ENCODE peak calls at places on chromosome 2, in eight cellular contexts. One of them, this sample, is unnamed.

GRCh38 chr2:185979546-185980071 is 241.0 kb downstream of the FSIP2 start:
- DNase-seq in transverse colon: no peak
- DNase-seq in kidney: no peak
- DNase-seq in GM10248: no peak
- DNase-seq in mucosa of descending colon: no peak
- DNase-seq in cardiac fibroblast: no peak
- DNase-seq in AG10803: no peak
- DNase-seq in choroid plexus epithelial cell: no peak
- DNase-seq in this sample: no peak

GRCh38 chr2:72883356-72883962 is 3.7 kb upstream of the SPR start:
- DNase-seq in transverse colon: peak
- DNase-seq in kidney: no peak
- DNase-seq in GM10248: no peak
- DNase-seq in mucosa of descending colon: peak
- DNase-seq in cardiac fibroblast: peak
- DNase-seq in AG10803: peak
- DNase-seq in choroid plexus epithelial cell: peak
- DNase-seq in this sample: no peak

GRCh38 chr2:226771067-226771466 is 28.6 kb downstream of the IRS1 start:
- DNase-seq in transverse colon: peak
- DNase-seq in kidney: no peak
- DNase-seq in GM10248: no peak
- DNase-seq in mucosa of descending colon: peak
- DNase-seq in cardiac fibroblast: no peak
- DNase-seq in AG10803: no peak
- DNase-seq in choroid plexus epithelial cell: no peak
- DNase-seq in this sample: no peak

GRCh38 chr2:218000137-218000536 is 2.7 kb downstream of the TNS1 start:
- DNase-seq in transverse colon: no peak
- DNase-seq in kidney: no peak
- DNase-seq in GM10248: no peak
- DNase-seq in mucosa of descending colon: no peak
- DNase-seq in cardiac fibroblast: peak
- DNase-seq in AG10803: peak
- DNase-seq in choroid plexus epithelial cell: peak
- DNase-seq in this sample: no peak

GRCh38 chr2:171630812-171631626 is 56.2 kb upstream of the DYNC1I2 start:
- DNase-seq in transverse colon: no peak
- DNase-seq in kidney: no peak
- DNase-seq in GM10248: no peak
- DNase-seq in mucosa of descending colon: no peak
- DNase-seq in cardiac fibroblast: peak
- DNase-seq in AG10803: no peak
- DNase-seq in choroid plexus epithelial cell: peak
- DNase-seq in this sample: no peak

GRCh38 chr2:79235135-79235534 is 75.6 kb upstream of the REG3A start:
- DNase-seq in transverse colon: no peak
- DNase-seq in kidney: no peak
- DNase-seq in GM10248: no peak
- DNase-seq in mucosa of descending colon: no peak
- DNase-seq in cardiac fibroblast: no peak
- DNase-seq in AG10803: no peak
- DNase-seq in choroid plexus epithelial cell: no peak
- DNase-seq in this sample: no peak

GRCh38 chr2:105399207-105399861 is 483 bp upstream of the FHL2 start:
- DNase-seq in transverse colon: no peak
- DNase-seq in kidney: peak
- DNase-seq in GM10248: no peak
- DNase-seq in mucosa of descending colon: no peak
- DNase-seq in cardiac fibroblast: no peak
- DNase-seq in AG10803: no peak
- DNase-seq in choroid plexus epithelial cell: no peak
- DNase-seq in this sample: no peak

GRCh38 chr2:233476651-233477547 is 89.7 kb downstream of the USP40 start:
- DNase-seq in transverse colon: no peak
- DNase-seq in kidney: no peak
- DNase-seq in GM10248: no peak
- DNase-seq in mucosa of descending colon: no peak
- DNase-seq in cardiac fibroblast: no peak
- DNase-seq in AG10803: no peak
- DNase-seq in choroid plexus epithelial cell: no peak
- DNase-seq in this sample: peak

DNA sequence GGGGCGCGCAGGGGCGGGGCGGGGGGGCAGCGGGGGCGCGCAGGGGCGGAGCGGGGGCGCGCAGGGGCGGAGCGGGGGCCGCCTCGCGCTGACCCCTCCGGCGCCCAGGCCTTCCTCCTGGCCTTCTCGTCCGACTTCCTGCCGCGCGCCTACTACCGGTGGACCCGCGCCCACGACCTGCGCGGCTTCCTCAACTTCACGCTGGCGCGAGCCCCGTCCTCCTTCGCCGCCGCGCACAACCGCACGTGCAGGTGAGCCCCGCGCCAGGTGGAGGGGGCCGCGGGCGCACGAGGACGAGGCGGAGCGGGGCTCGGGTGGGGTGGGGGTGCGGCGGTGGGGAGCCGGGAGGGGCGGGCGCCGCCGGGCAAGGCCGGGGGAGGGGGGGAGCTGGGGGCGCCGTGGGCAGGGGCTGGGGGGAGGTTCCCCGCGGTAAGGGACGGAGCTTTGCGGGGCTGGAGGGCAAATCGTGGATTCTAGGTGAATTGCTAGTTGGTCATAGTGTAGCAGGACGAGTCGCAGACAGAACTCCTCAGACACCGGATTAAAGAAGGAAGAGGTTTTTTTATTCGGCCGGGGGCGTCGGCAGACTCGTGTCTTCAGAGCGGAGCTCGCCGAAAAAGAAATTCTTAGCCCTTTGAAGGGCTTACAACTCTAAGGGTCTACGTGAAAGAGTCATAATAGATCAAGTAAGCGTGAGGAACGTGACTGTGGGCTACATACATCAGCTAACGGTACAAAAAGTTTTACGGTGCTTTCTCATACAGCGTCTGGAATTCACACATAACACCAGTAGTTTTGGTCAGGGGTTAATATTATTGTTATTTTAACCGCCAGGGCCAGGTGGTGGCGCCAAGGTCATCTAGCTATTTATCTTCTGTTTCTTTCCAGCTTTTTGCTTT is 29.9 kb downstream of the ANO7 start:
- DNase-seq in transverse colon: peak
- DNase-seq in kidney: no peak
- DNase-seq in GM10248: peak
- DNase-seq in mucosa of descending colon: peak
- DNase-seq in cardiac fibroblast: peak
- DNase-seq in AG10803: peak
- DNase-seq in choroid plexus epithelial cell: peak
- DNase-seq in this sample: peak
- TF ChIP-seq CTCF in transverse colon: no peak
- TF ChIP-seq CTCF in kidney: peak
- TF ChIP-seq CTCF in GM10248: peak
- TF ChIP-seq CTCF in mucosa of descending colon: no peak
- TF ChIP-seq CTCF in cardiac fibroblast: no peak
- TF ChIP-seq CTCF in AG10803: no peak
- TF ChIP-seq CTCF in choroid plexus epithelial cell: peak
- TF ChIP-seq CTCF in this sample: no peak

GRCh38 chr2:61371027-61371426 is 99.9 kb downstream of the USP34 start:
- DNase-seq in transverse colon: no peak
- DNase-seq in kidney: no peak
- DNase-seq in GM10248: no peak
- DNase-seq in mucosa of descending colon: no peak
- DNase-seq in cardiac fibroblast: no peak
- DNase-seq in AG10803: no peak
- DNase-seq in choroid plexus epithelial cell: no peak
- DNase-seq in this sample: no peak

GRCh38 chr2:61363580-61363979 is 107.3 kb downstream of the USP34 start:
- DNase-seq in transverse colon: no peak
- DNase-seq in kidney: no peak
- DNase-seq in GM10248: no peak
- DNase-seq in mucosa of descending colon: no peak
- DNase-seq in cardiac fibroblast: no peak
- DNase-seq in AG10803: no peak
- DNase-seq in choroid plexus epithelial cell: no peak
- DNase-seq in this sample: no peak

GRCh38 chr2:61367177-61367576 is 103.7 kb downstream of the USP34 start:
- DNase-seq in transverse colon: no peak
- DNase-seq in kidney: no peak
- DNase-seq in GM10248: no peak
- DNase-seq in mucosa of descending colon: no peak
- DNase-seq in cardiac fibroblast: no peak
- DNase-seq in AG10803: no peak
- DNase-seq in choroid plexus epithelial cell: no peak
- DNase-seq in this sample: no peak

DNA sequence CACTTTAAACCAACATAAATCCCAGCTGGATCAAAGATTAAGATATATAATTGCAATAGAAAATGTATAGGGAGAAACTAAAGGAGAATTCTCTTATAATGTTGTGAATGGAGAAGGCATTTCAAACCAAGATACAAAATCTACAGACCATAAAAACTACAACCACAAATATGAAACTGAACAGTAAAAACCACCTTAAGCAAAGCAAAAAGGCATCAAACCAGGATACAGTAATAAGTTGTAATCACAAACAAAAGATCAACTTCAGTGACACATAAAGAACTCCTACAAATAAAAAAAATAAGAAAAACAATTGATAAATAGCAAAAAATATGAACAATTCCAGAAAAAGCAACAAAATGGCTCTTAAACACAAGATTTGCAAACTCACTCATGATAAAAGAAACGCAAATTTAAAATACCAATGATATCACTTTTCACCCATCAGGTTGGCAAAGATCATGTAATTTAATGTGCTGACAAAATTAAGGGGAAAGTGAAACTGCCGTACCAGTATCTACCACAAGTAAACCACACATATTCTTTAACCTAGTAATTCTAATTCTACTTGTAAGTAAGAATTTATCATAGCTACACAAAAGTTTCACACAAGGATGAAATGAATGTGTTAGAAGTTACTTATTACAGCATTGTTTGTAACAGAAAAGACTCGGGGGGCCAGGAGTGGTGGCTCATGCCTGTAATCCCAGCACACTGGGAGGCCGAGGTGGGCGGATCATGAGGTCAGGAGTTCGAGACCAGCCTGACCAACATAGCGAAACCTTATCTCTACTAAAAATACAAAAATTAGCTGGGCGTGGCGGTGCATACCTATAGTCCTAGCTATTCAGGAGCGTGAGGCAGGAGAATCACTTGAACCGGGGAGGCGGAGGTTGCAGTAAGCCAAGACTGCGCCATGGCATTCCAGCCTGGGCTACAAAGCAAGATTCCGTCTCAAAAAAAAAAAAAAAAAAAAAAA is 101.9 kb downstream of the USP34 start:
- DNase-seq in transverse colon: no peak
- DNase-seq in kidney: no peak
- DNase-seq in GM10248: no peak
- DNase-seq in mucosa of descending colon: no peak
- DNase-seq in cardiac fibroblast: no peak
- DNase-seq in AG10803: no peak
- DNase-seq in choroid plexus epithelial cell: peak
- DNase-seq in this sample: no peak
- TF ChIP-seq CTCF in transverse colon: no peak
- TF ChIP-seq CTCF in kidney: no peak
- TF ChIP-seq CTCF in GM10248: no peak
- TF ChIP-seq CTCF in mucosa of descending colon: no peak
- TF ChIP-seq CTCF in cardiac fibroblast: no peak
- TF ChIP-seq CTCF in AG10803: no peak
- TF ChIP-seq CTCF in choroid plexus epithelial cell: no peak
- TF ChIP-seq CTCF in this sample: no peak

GRCh38 chr2:47313728-47314127 is 89.2 kb upstream of the MSH2 start:
- DNase-seq in transverse colon: no peak
- DNase-seq in kidney: no peak
- DNase-seq in GM10248: no peak
- DNase-seq in mucosa of descending colon: no peak
- DNase-seq in cardiac fibroblast: no peak
- DNase-seq in AG10803: no peak
- DNase-seq in choroid plexus epithelial cell: no peak
- DNase-seq in this sample: no peak
- TF ChIP-seq CTCF in transverse colon: no peak
- TF ChIP-seq CTCF in kidney: no peak
- TF ChIP-seq CTCF in GM10248: peak
- TF ChIP-seq CTCF in mucosa of descending colon: no peak
- TF ChIP-seq CTCF in cardiac fibroblast: no peak
- TF ChIP-seq CTCF in AG10803: no peak
- TF ChIP-seq CTCF in choroid plexus epithelial cell: peak
- TF ChIP-seq CTCF in this sample: no peak

GRCh38 chr2:166376488-166376828 is 714 bp upstream of the SCN9A start:
- DNase-seq in transverse colon: no peak
- DNase-seq in kidney: no peak
- DNase-seq in GM10248: no peak
- DNase-seq in mucosa of descending colon: no peak
- DNase-seq in cardiac fibroblast: no peak
- DNase-seq in AG10803: no peak
- DNase-seq in choroid plexus epithelial cell: no peak
- DNase-seq in this sample: no peak

GRCh38 chr2:166373951-166374350 is 1.8 kb downstream of the SCN9A start:
- DNase-seq in transverse colon: peak
- DNase-seq in kidney: no peak
- DNase-seq in GM10248: no peak
- DNase-seq in mucosa of descending colon: no peak
- DNase-seq in cardiac fibroblast: peak
- DNase-seq in AG10803: no peak
- DNase-seq in choroid plexus epithelial cell: peak
- DNase-seq in this sample: no peak

GRCh38 chr2:166375205-166375735 is 474 bp downstream of the SCN9A start:
- DNase-seq in transverse colon: no peak
- DNase-seq in kidney: no peak
- DNase-seq in GM10248: no peak
- DNase-seq in mucosa of descending colon: no peak
- DNase-seq in cardiac fibroblast: peak
- DNase-seq in AG10803: no peak
- DNase-seq in choroid plexus epithelial cell: peak
- DNase-seq in this sample: no peak

GRCh38 chr2:166376873-166377272 is 1.1 kb upstream of the SCN9A start:
- DNase-seq in transverse colon: no peak
- DNase-seq in kidney: no peak
- DNase-seq in GM10248: no peak
- DNase-seq in mucosa of descending colon: no peak
- DNase-seq in cardiac fibroblast: no peak
- DNase-seq in AG10803: no peak
- DNase-seq in choroid plexus epithelial cell: no peak
- DNase-seq in this sample: no peak

DNA sequence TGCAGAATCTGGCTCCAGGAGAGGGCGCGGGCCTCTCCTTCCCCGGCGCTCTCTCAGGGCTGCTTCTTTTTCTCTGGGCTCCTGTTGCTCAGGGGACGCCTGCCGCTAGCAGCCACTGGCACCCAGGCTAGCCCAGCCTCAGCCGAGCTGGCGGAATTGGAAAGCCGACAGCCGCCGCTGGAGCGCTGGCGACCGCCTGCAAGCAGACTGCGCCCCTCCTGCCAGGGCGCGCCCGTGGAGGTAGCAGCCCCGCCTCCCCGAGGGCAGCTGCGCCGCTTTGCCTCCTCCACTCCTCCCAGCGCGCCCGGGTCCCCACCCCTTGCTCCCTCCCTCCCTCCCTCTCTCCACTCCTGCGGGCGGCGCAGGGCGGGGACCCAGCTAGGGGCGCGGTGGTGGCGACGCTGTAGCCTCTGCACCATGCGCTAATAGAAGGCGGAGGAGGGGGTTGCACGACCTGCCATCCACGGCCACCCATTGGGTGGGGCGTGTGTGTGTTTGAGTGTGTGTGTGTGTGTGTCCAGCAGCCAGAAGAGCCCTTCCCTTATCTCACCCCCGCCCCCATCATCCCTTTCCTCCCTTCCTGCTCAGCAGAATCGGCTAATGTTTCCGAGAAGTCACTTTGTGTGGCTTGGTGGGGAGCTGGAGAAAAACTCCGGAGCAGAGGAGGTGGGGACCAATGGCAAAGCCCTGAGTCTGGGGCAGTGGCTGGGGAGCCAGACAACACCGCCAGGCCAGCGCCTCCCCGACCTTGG is at the start of gene SCN9A:
- DNase-seq in transverse colon: peak
- DNase-seq in kidney: peak
- DNase-seq in GM10248: peak
- DNase-seq in mucosa of descending colon: peak
- DNase-seq in cardiac fibroblast: peak
- DNase-seq in AG10803: peak
- DNase-seq in choroid plexus epithelial cell: peak
- DNase-seq in this sample: no peak
- TF ChIP-seq CTCF in transverse colon: no peak
- TF ChIP-seq CTCF in kidney: peak
- TF ChIP-seq CTCF in GM10248: no peak
- TF ChIP-seq CTCF in mucosa of descending colon: no peak
- TF ChIP-seq CTCF in cardiac fibroblast: no peak
- TF ChIP-seq CTCF in AG10803: no peak
- TF ChIP-seq CTCF in choroid plexus epithelial cell: no peak
- TF ChIP-seq CTCF in this sample: no peak

This sample was measured in omental fat pad.